ENCODE peak calls at places on chromosome 5, in eight cellular contexts. U is CD8-positive, alpha-beta memory T cell; T is DND-41; K is PC-9; B is stomach; D is tibial artery; G is right lobe of liver; M is suprapubic skin. W is an unnamed sample. For H3K9me3, the result is how much of the 10 kb centered on the place peaks cover.

GRCh38 chr5:141933151-141933550 is 9.5 kb downstream of the DELE1 start:
- DNase-seq in U (no peak), K (no peak), M (no peak), D (no peak), T (no peak), B (no peak), G (no peak), W (no peak)

GRCh38 chr5:114449836-114450515 is 88.1 kb downstream of the KCNN2 start:
- DNase-seq in D (peak), T (peak), G (peak), B (peak), U (no peak), M (no peak), K (peak), W (peak)

GRCh38 chr5:138900281-138900965 is 25.3 kb upstream of the LRRTM2 start:
- DNase-seq in U (no peak), G (no peak), D (no peak), K (no peak), M (no peak), T (peak), B (no peak), W (no peak)

GRCh38 chr5:133220851-133221674 is 169.2 kb downstream of the HSPA4 start:
- DNase-seq in B (no peak), M (no peak), K (no peak), T (no peak), U (no peak), D (no peak), G (no peak), W (no peak)

GRCh38 chr5:146221234-146221633 is 17.8 kb downstream of the RBM27 start:
- DNase-seq in U (no peak), B (no peak), D (no peak), T (no peak), G (no peak), K (no peak), M (no peak), W (no peak)

GRCh38 chr5:52468980-52469379 is 318.7 kb upstream of the ITGA1 start:
- DNase-seq in G (no peak), D (no peak), M (no peak), K (no peak), T (no peak), U (no peak), B (no peak), W (no peak)

GRCh38 chr5:156477196-156477595 is 150.2 kb downstream of the SGCD start:
- DNase-seq in B (no peak), T (no peak), K (no peak), D (no peak), G (no peak), M (no peak), U (no peak), W (no peak)

GRCh38 chr5:135020111-135020895 is 13.7 kb downstream of the PITX1 start:
- DNase-seq in U (no peak), B (peak), M (no peak), T (no peak), G (no peak), D (peak), K (no peak), W (no peak)

GRCh38 chr5:99037668-99038067 is 108.9 kb upstream of the CHD1 start:
- DNase-seq in B (peak), T (peak), D (no peak), U (peak), K (peak), M (no peak), G (no peak), W (no peak)

GRCh38 chr5:147512640-147513334 is 2.9 kb upstream of the DPYSL3 start:
- DNase-seq in K (no peak), G (no peak), B (no peak), T (no peak), D (no peak), M (no peak), U (no peak), W (no peak)

GRCh38 chr5:90185897-90186468 is 223.6 kb downstream of the CETN3 start:
- DNase-seq in T (no peak), K (no peak), B (no peak), M (no peak), U (no peak), G (no peak), D (no peak), W (no peak)

GRCh38 chr5:96051401-96051830 is 89.8 kb upstream of the ELL2 start:
- DNase-seq in K (no peak), G (no peak), T (no peak), M (no peak), U (no peak), D (no peak), B (no peak), W (no peak)

GRCh38 chr5:151492729-151493128 is 45.3 kb downstream of the SLC36A1 start:
- DNase-seq in M (no peak), G (no peak), B (no peak), U (no peak), T (no peak), K (no peak), D (no peak), W (peak)

GRCh38 chr5:136194611-136195010 is 1.6 kb upstream of the SMIM32 start:
- DNase-seq in G (no peak), T (no peak), M (no peak), D (no peak), B (no peak), K (no peak), U (no peak), W (no peak)

GRCh38 chr5:116579139-116579538 is 4.5 kb upstream of the SEMA6A start:
- DNase-seq in M (no peak), D (no peak), T (no peak), B (no peak), K (no peak), G (no peak), U (no peak), W (no peak)

GRCh38 chr5:113330533-113331200 is 104.1 kb downstream of the TSSK1B start:
- DNase-seq in G (peak), B (no peak), U (peak), M (peak), T (peak), D (peak), K (peak), W (peak)

GRCh38 chr5:108700928-108701327 is 46.8 kb upstream of the FER start:
- DNase-seq in K (no peak), M (no peak), B (no peak), G (no peak), D (no peak), U (no peak), T (no peak), W (peak)

GRCh38 chr5:624118-624950 is 12.2 kb downstream of the CEP72 start:
- DNase-seq in B (no peak), K (no peak), G (peak), T (no peak), M (no peak), U (no peak), D (no peak), W (no peak)

GRCh38 chr5:27396998-27397397 is 358.6 kb upstream of the CDH9 start:
- DNase-seq in D (no peak), B (no peak), G (no peak), T (no peak), K (no peak), M (no peak), U (no peak), W (no peak)

GRCh38 chr5:137612576-137612975 is 113.5 kb upstream of the SPOCK1 start:
- DNase-seq in B (no peak), U (no peak), T (no peak), D (no peak), G (no peak), M (no peak), K (no peak), W (no peak)

GRCh38 chr5:130992095-130992494 is 173.0 kb downstream of the HINT1 start:
- DNase-seq in G (no peak), B (no peak), T (no peak), M (no peak), D (no peak), U (no peak), K (no peak), W (no peak)

GRCh38 chr5:139637438-139638089 is 10.6 kb upstream of the CXXC5 start:
- DNase-seq in D (peak), U (peak), T (peak), M (peak), B (peak), K (peak), G (peak), W (peak)

GRCh38 chr5:92963801-92964200 is 617.2 kb downstream of the NR2F1-AS1 start:
- DNase-seq in D (no peak), M (no peak), K (no peak), G (no peak), T (no peak), U (no peak), B (no peak), W (no peak)

GRCh38 chr5:31630931-31631330 is 8.0 kb upstream of the PDZD2 start:
- DNase-seq in D (no peak), B (no peak), G (no peak), U (no peak), T (no peak), M (no peak), K (no peak), W (peak)

GRCh38 chr5:91266184-91266705 is 116.9 kb downstream of the ARRDC3 start:
- DNase-seq in M (no peak), K (peak), U (no peak), D (no peak), G (no peak), B (no peak), T (no peak), W (no peak)

GRCh38 chr5:174090147-174090546 is 44.6 kb downstream of the NSG2 start:
- DNase-seq in T (no peak), G (no peak), M (no peak), K (no peak), B (no peak), D (no peak), U (no peak), W (no peak)

GRCh38 chr5:174086751-174087150 is 41.2 kb downstream of the NSG2 start:
- DNase-seq in M (no peak), K (no peak), T (no peak), U (no peak), B (no peak), G (no peak), D (no peak), W (no peak)

GRCh38 chr5:174084691-174085154 is 39.2 kb downstream of the NSG2 start:
- DNase-seq in M (no peak), G (no peak), T (no peak), K (no peak), B (no peak), U (no peak), D (no peak), W (no peak)

GRCh38 chr5:174091006-174091578 is 45.6 kb downstream of the NSG2 start:
- DNase-seq in K (no peak), M (no peak), B (no peak), G (no peak), T (no peak), D (no peak), U (no peak), W (no peak)

DNA sequence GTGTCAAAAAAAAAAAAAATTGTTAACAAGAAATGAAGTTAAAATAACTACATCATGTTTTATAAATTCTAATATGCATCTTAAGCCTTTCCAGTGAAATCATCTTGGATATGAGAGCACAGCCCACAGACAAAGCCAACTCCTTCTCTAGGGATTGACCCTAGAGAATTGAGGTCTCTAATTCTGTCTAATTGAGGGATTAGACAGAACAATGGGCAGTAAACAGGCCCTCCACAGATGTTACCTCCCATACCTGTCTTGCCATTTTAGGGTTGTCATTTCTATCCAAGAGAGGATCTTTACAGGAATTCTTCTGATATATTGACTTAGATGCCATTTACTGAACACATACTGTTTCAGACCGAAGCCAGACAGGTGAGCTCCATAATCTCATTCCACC is 42.3 kb downstream of the NSG2 start:
- DNase-seq in M (no peak), T (no peak), U (no peak), K (no peak), B (no peak), G (no peak), D (no peak), W (no peak)
- H3K9me3 ChIP-seq in M (under half), T (under half), U (under half), K (under half), B (under half), G (under half), D (under half), W (under half)

DNA sequence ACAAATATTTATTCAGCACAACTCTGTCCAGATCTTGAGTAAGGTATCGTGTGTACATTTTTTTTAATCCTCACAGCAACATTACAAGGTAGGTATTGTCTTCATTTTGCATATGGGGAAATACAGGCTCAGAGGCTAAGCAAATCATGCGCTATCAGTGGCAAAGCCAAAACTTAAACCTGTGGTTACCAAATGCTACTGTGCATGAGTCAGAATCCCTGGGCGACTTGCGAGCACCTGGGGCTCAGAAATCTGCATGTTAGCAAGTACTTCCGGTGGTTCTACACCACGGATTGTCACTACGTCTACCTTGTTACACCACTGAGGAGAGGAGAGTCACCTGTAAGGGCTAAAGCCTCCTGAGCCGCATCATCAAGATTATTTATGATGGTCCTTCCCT is 21.3 kb downstream of the C5orf58 start:
- DNase-seq in D (no peak), T (no peak), K (peak), M (peak), G (no peak), B (no peak), U (peak), W (no peak)
- H3K27ac ChIP-seq in D (no peak), T (no peak), K (peak), M (peak), G (no peak), B (no peak), U (peak), W (no peak)

DNA sequence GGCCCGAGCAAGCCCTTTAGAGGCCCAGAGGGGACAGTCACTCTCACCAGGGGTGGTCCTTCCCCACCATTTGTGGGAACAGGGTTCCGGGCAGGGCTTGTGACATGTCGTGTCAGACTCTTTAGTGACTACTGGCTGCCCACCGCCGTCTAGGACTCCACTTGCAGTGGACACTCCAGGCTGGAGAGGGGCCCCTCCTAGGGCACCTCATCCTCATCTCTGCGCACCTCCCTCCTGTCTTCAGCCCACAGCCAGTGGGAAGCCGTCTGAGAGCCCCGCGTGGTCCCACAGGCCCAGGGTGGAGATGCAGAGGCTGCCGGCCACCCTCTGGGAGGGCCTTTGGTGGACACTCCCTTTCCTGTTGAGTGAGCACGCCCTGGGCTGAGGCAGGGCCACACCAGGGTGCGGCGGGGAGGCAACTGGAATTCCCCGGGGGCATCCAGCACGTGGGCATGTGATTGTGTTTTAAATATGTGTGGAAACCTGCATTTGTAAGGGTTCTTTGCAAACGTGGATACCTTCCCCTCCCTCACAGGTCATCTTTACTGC is 80.5 kb downstream of the IRX2 start:
- DNase-seq in T (no peak), K (no peak), D (no peak), M (no peak), G (no peak), B (no peak), U (no peak), W (no peak)
- H3K9me3 ChIP-seq in T (under half), K (under half), D (under half), M (under half), G (under half), B (under half), U (under half), W (under half)

GRCh38 chr5:176652136-176652535 is 4.9 kb downstream of the TSPAN17 start:
- DNase-seq in G (no peak), M (no peak), D (no peak), U (no peak), K (no peak), B (no peak), T (no peak), W (no peak)
- H3K27ac ChIP-seq in G (no peak), M (no peak), D (no peak), U (no peak), K (no peak), B (no peak), T (no peak), W (no peak)

W was measured in adrenal gland.